ENCODE peak calls at places on chromosomes 6 and 20, in ten cellular contexts. P is posterior cingulate gyrus; B is thyroid gland; I is ovary; S is stimulated activated CD4-positive, alpha-beta T cell treated with anti-CD3 and anti-CD28 coated beads, Interleukin-12 subunit alpha, Interleukin-12 subunit beta, amount 100 ng/mL, for 24 hours; H is HTR-8/SVneo; O is Panc1; E is effector CD4-positive, alpha-beta T cell; W is activated T-cell treated with anti-CD3 and anti-CD28 coated beads, Interleukin-2, amount 50 U/mL, for 72 hours; L is amniotic stem cell. T is an unnamed sample.

GRCh38 chr6:98971303-98971702 is 23.6 kb upstream of the FBXL4 start:
- DNase-seq in H (no peak), E (no peak), W (no peak), L (no peak), S (no peak), I (no peak), P (no peak), O (no peak), B (no peak), T (no peak)

GRCh38 chr6:149190228-149190831 is 127.2 kb upstream of the TAB2 start:
- DNase-seq in O (peak), H (no peak), L (no peak), W (peak), S (peak), P (no peak), B (peak), E (no peak), I (no peak), T (no peak)

GRCh38 chr6:36042618-36043260 is 15.1 kb downstream of the MAPK14 start:
- DNase-seq in B (no peak), I (no peak), S (no peak), O (no peak), P (no peak), W (no peak), L (no peak), E (no peak), H (no peak), T (no peak)

GRCh38 chr6:113873043-113873667 is 16.0 kb downstream of the MARCKS start:
- DNase-seq in O (no peak), H (no peak), I (no peak), E (no peak), S (no peak), W (peak), B (peak), L (no peak), P (no peak), T (peak)

GRCh38 chr20:18984238-18985200 is 170.9 kb downstream of the SCP2D1 start:
- DNase-seq in H (no peak), E (no peak), O (no peak), P (no peak), I (peak), S (no peak), W (no peak), L (no peak), B (no peak), T (no peak)

GRCh38 chr20:16501236-16501635 is 72.0 kb downstream of the KIF16B start:
- DNase-seq in I (no peak), E (no peak), S (no peak), W (no peak), H (no peak), B (no peak), L (no peak), P (no peak), O (no peak), T (no peak)

GRCh38 chr6:123203928-123204327 is 207.9 kb downstream of the CLVS2 start:
- DNase-seq in L (no peak), W (no peak), H (no peak), S (no peak), P (no peak), B (no peak), I (no peak), O (no peak), E (no peak), T (no peak)

GRCh38 chr6:79841577-79842381 is 105.6 kb downstream of the ELOVL4 start:
- DNase-seq in H (no peak), B (no peak), W (no peak), L (no peak), S (no peak), O (no peak), P (no peak), E (no peak), I (no peak), T (no peak)

GRCh38 chr20:17215167-17215566 is 11.7 kb upstream of the PCSK2 start:
- DNase-seq in B (no peak), O (no peak), L (no peak), W (no peak), E (no peak), H (no peak), S (no peak), P (no peak), I (no peak), T (no peak)

GRCh38 chr6:139166956-139167313 is 32.1 kb downstream of the HECA start:
- DNase-seq in P (no peak), O (no peak), B (no peak), I (no peak), H (no peak), L (no peak), S (no peak), W (no peak), E (no peak), T (no peak)

GRCh38 chr20:19110866-19111460 is 101.5 kb upstream of the SLC24A3 start:
- DNase-seq in S (no peak), I (no peak), P (no peak), W (no peak), H (no peak), O (no peak), B (no peak), E (no peak), L (no peak), T (no peak)

T was measured in posterior vena cava.